ENCODE peak calls at places on chromosomes 1 and 21, in six cellular contexts. Y is neural progenitor cell, X is GM23248, K is hepatocyte, D is fibroblast of lung, H is PC-9. U is an unnamed sample.

GRCh38 chr1:41122851-41123518 is 101.5 kb upstream of the SLFNL1 start:
- DNase-seq in Y (peak; percentile 15), X (peak; percentile 95), K (peak; percentile 72), D (peak; percentile 83), H (peak; percentile 76), U (peak; percentile 84)

GRCh38 chr1:18828224-18828623 is 31.2 kb downstream of the TAS1R2 start:
- DNase-seq in Y (no peak), X (no peak), K (no peak), D (no peak), H (no peak), U (no peak)

GRCh38 chr1:14259191-14259757 is 339.2 kb upstream of the KAZN start:
- DNase-seq in Y (no peak), X (peak; percentile 32), K (no peak), D (no peak), H (no peak), U (peak; percentile 52)

GRCh38 chr1:112783059-112783458 is 67.9 kb upstream of the PPM1J start:
- DNase-seq in Y (no peak), X (no peak), K (no peak), D (no peak), H (no peak), U (no peak)

GRCh38 chr1:87024936-87025537 is 110.6 kb downstream of the HS2ST1 start:
- DNase-seq in Y (peak; percentile 29), X (peak; percentile 50), K (peak; percentile 40), D (peak; percentile 21), H (no peak), U (peak; percentile 65)

GRCh38 chr1:2148691-2149090 is 45.9 kb downstream of the FAAP20 start:
- DNase-seq in Y (no peak), X (no peak), K (no peak), D (no peak), H (no peak), U (no peak)

GRCh38 chr1:245589221-245589620 is 434.4 kb downstream of the KIF26B start:
- DNase-seq in Y (no peak), X (no peak), K (no peak), D (no peak), H (no peak), U (no peak)

GRCh38 chr1:17679856-17680255 is 75.3 kb upstream of the ACTL8 start:
- DNase-seq in Y (no peak), X (no peak), K (no peak), D (no peak), H (no peak), U (no peak)

GRCh38 chr21:42646836-42647235 is 6.6 kb upstream of the PDE9A start:
- DNase-seq in Y (no peak), X (no peak), K (no peak), D (no peak), H (no peak), U (no peak)

GRCh38 chr1:104406731-104407130 is 657.0 kb downstream of the AMY1C start:
- DNase-seq in Y (no peak), X (no peak), K (no peak), D (no peak), H (no peak), U (no peak)

GRCh38 chr1:220123889-220124288 is 30.0 kb downstream of the IARS2 start:
- DNase-seq in Y (peak; percentile 17), X (peak; percentile 17), K (no peak), D (no peak), H (no peak), U (peak; percentile 46)

GRCh38 chr1:178143730-178144343 is 49.9 kb downstream of the RASAL2 start:
- DNase-seq in Y (no peak), X (peak; percentile 75), K (no peak), D (peak; percentile 41), H (no peak), U (no peak)

GRCh38 chr1:32767641-32768040 is 49.5 kb downstream of the YARS1 start:
- DNase-seq in Y (no peak), X (peak; percentile 68), K (peak; percentile 28), D (no peak), H (no peak), U (no peak)

GRCh38 chr1:61053712-61054608 is 28.4 kb upstream of the NFIA start:
- DNase-seq in Y (peak; percentile 49), X (peak; percentile 39), K (peak; percentile 35), D (no peak), H (no peak), U (no peak)

GRCh38 chr1:111570781-111571181 is 48.8 kb upstream of the RAP1A start:
- DNase-seq in Y (no peak), X (peak; percentile 46), K (no peak), D (peak; percentile 26), H (no peak), U (peak; percentile 34)

GRCh38 chr1:225447001-225447615 is 19.3 kb upstream of the LBR start:
- DNase-seq in Y (no peak), X (no peak), K (no peak), D (no peak), H (no peak), U (no peak)

GRCh38 chr1:162294015-162294414 is 82.6 kb downstream of the SPATA46 start:
- DNase-seq in Y (no peak), X (no peak), K (no peak), D (no peak), H (no peak), U (no peak)

GRCh38 chr1:154006136-154006535 is 15.6 kb downstream of the RPS27 start:
- DNase-seq in Y (no peak), X (peak; percentile 61), K (no peak), D (peak; percentile 64), H (no peak), U (no peak)

GRCh38 chr21:44921928-44922327 is 1.2 kb upstream of the ITGB2 start:
- DNase-seq in Y (no peak), X (no peak), K (no peak), D (no peak), H (no peak), U (no peak)

GRCh38 chr1:156898151-156898550 is 4.6 kb downstream of the PEAR1 start:
- DNase-seq in Y (no peak), X (no peak), K (peak; percentile 47), D (peak; percentile 79), H (no peak), U (no peak)

GRCh38 chr1:83931658-83932253 is 67.2 kb downstream of the TTLL7 start:
- DNase-seq in Y (peak; percentile 74), X (peak; percentile 81), K (peak; percentile 76), D (peak; percentile 39), H (no peak), U (peak; percentile 75)

GRCh38 chr1:199981584-199981983 is 45.9 kb upstream of the NR5A2 start:
- DNase-seq in Y (no peak), X (no peak), K (no peak), D (no peak), H (no peak), U (no peak)

DNA sequence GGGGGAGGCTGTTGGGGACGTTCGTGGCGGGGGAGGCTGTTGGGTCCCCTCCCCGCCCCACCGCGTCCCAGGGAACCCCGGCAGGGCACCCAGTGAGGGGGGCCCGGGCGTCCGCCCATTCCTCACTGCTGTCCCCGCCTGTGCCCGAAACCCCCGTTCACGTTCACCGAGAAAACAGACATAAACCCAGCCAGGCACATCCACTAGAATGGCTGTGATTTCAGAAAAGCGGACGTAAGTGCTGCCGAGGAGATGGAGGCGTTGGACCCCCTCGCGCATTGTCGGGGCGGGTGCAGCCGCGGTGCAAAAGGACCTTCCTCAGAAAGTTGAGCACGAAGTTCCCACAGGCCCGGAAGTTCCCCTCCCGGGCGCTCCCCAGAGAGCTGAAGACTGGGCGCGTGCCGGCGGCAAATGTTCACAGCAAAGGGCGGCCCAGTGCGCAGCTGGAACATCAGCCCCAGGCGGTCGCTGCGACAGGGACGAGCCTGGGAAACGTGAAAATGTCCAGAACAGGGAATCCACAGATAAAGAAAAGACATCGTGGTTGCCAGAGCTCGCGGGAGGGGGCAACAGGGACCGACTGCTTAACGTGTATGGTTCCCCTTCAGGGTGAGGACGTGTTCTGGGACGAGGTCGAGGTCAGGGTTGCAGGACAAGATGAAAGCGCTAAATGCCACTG is 18.5 kb upstream of the SAMD11 start:
- DNase-seq in Y (peak; percentile 37), X (peak; percentile 72), K (peak; percentile 66), D (peak; percentile 47), H (no peak), U (peak; percentile 94)
- TF ChIP-seq EZH2 in Y (peak; percentile 89), X (no peak), K (no peak), D (no peak), H (no peak), U (no peak)

GRCh38 chr1:99004270-99005141 is at the start of gene PLPPR5:
- DNase-seq in Y (peak; percentile 83), X (peak; percentile 68), K (peak; percentile 42), D (peak; percentile 44), H (no peak), U (peak; percentile 17)

GRCh38 chr1:99007366-99007765 is 2.7 kb upstream of the PLPPR5 start:
- DNase-seq in Y (no peak), X (no peak), K (no peak), D (no peak), H (no peak), U (no peak)

GRCh38 chr1:99005537-99005942 is 879 bp upstream of the PLPPR5 start:
- DNase-seq in Y (peak; percentile 44), X (peak; percentile 29), K (no peak), D (peak; percentile 1), H (no peak), U (no peak)

GRCh38 chr1:99003911-99004269 is 771 bp downstream of the PLPPR5 start:
- DNase-seq in Y (peak; percentile 28), X (no peak), K (no peak), D (no peak), H (no peak), U (no peak)

DNA sequence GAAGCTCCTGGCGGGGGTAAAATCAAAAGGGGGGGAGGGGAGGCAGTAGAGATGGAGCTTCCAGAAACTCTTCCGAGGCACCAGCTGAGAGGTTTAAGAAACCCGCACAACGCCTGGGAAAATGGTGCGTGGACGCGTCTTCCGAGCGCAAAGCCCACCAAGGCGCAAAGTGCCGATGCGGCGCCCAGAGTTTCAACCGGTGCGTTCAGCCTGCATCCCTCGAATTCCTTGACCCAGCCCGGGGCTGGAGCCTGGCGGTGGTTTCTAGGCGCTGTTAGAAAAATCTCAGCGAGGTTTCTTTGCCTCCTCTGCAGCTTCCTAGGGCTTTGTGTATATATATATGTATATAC is 456 bp upstream of the PLPPR5 start:
- DNase-seq in Y (peak; percentile 73), X (peak; percentile 38), K (peak; percentile 22), D (peak; percentile 5), H (no peak), U (peak; percentile 8)
- TF ChIP-seq EZH2 in Y (no peak), X (no peak), K (no peak), D (no peak), H (no peak), U (no peak)

DNA sequence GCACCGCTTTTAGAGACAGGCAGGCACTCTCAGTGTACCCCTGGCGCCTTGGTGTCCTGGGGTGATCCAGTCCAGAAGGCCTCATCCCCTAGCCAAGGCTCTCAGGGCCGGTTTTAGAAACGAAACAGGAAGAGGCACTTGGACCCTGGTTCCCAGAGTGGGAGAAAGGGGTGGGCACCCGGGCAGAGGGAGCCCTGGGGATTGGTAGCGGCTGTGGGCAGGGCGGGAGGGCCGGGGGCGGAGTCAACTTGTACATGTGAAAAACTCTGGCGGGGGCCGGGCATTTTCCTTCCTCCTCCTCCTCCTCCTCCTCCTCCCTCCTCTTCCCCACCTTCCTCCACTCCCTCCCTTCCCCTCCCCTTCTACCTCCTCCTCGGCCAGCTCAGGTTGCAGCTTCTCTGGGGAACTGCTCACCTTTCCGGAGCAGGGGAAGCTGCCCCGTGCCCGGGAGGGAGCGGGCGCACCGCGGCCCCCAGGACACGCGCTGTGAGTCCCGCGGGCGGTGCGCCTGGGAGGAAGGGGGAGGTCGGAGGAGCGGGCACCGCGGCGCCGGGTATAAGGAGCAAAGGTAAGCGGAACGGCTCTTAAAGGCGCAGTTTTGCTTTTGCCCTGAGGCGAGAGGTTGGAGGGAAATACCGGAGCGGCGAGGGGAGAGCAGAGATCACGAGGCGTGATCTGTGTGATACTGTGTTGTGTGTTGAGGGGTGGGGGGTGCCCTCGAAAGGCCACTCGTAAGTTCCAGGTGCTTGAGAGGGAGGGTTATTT is at the start of gene CDK18:
- DNase-seq in Y (peak; percentile 85), X (no peak), K (peak; percentile 81), D (peak; percentile 32), H (peak; percentile 71), U (peak; percentile 85)
- TF ChIP-seq EZH2 in Y (no peak), X (no peak), K (no peak), D (peak; percentile 58), H (no peak), U (no peak)

GRCh38 chr1:184635347-184636155 is 119.1 kb downstream of the EDEM3 start:
- DNase-seq in Y (no peak), X (peak; percentile 35), K (no peak), D (no peak), H (no peak), U (no peak)
- TF ChIP-seq EZH2 in Y (no peak), X (no peak), K (no peak), D (no peak), H (no peak), U (no peak)